ENCODE peak calls at places on chromosomes 4 and X, in five cellular contexts. One of them, this sample, is unnamed.

GRCh38 chr4:106034205-106034604 is 138.9 kb downstream of the NPNT start:
- DNase-seq in glutamatergic neuron: no peak
- DNase-seq in naive thymus-derived CD8-positive, alpha-beta T cell: no peak
- DNase-seq in AML-193: no peak
- DNase-seq in activated naive CD8-positive, alpha-beta T cell treated with anti-CD3 and anti-CD28 coated beads, Interleukin-2, amount 50 U/mL, for 24 hours: no peak
- DNase-seq in this sample: no peak

GRCh38 chr4:38092701-38093100 is 132.5 kb downstream of the PTTG2 start:
- DNase-seq in activated naive CD8-positive, alpha-beta T cell treated with anti-CD3 and anti-CD28 coated beads, Interleukin-2, amount 50 U/mL, for 24 hours: no peak
- DNase-seq in naive thymus-derived CD8-positive, alpha-beta T cell: no peak
- DNase-seq in glutamatergic neuron: no peak
- DNase-seq in AML-193: no peak
- DNase-seq in this sample: no peak

GRCh38 chr4:110735691-110736090 is 112.8 kb upstream of the PITX2 start:
- DNase-seq in naive thymus-derived CD8-positive, alpha-beta T cell: no peak
- DNase-seq in glutamatergic neuron: no peak
- DNase-seq in activated naive CD8-positive, alpha-beta T cell treated with anti-CD3 and anti-CD28 coated beads, Interleukin-2, amount 50 U/mL, for 24 hours: no peak
- DNase-seq in AML-193: no peak
- DNase-seq in this sample: no peak

GRCh38 chrX:9573282-9574106 is 108.6 kb downstream of the TBL1X start:
- DNase-seq in activated naive CD8-positive, alpha-beta T cell treated with anti-CD3 and anti-CD28 coated beads, Interleukin-2, amount 50 U/mL, for 24 hours: no peak
- DNase-seq in AML-193: no peak
- DNase-seq in naive thymus-derived CD8-positive, alpha-beta T cell: no peak
- DNase-seq in glutamatergic neuron: no peak
- DNase-seq in this sample: no peak

GRCh38 chrX:154459843-154460242 is 1.8 kb downstream of the PLXNA3 start:
- DNase-seq in glutamatergic neuron: peak
- DNase-seq in activated naive CD8-positive, alpha-beta T cell treated with anti-CD3 and anti-CD28 coated beads, Interleukin-2, amount 50 U/mL, for 24 hours: no peak
- DNase-seq in naive thymus-derived CD8-positive, alpha-beta T cell: no peak
- DNase-seq in AML-193: no peak
- DNase-seq in this sample: no peak

GRCh38 chr4:8090312-8090711 is 68.3 kb downstream of the ABLIM2 start:
- DNase-seq in naive thymus-derived CD8-positive, alpha-beta T cell: no peak
- DNase-seq in activated naive CD8-positive, alpha-beta T cell treated with anti-CD3 and anti-CD28 coated beads, Interleukin-2, amount 50 U/mL, for 24 hours: peak
- DNase-seq in glutamatergic neuron: no peak
- DNase-seq in AML-193: no peak
- DNase-seq in this sample: no peak

GRCh38 chr4:128287159-128287870 is at the start of gene PGRMC2:
- DNase-seq in activated naive CD8-positive, alpha-beta T cell treated with anti-CD3 and anti-CD28 coated beads, Interleukin-2, amount 50 U/mL, for 24 hours: no peak
- DNase-seq in naive thymus-derived CD8-positive, alpha-beta T cell: no peak
- DNase-seq in glutamatergic neuron: no peak
- DNase-seq in AML-193: no peak
- DNase-seq in this sample: no peak

GRCh38 chrX:154013614-154014360 is 5.9 kb downstream of the IRAK1 start:
- DNase-seq in glutamatergic neuron: peak
- DNase-seq in naive thymus-derived CD8-positive, alpha-beta T cell: peak
- DNase-seq in AML-193: no peak
- DNase-seq in activated naive CD8-positive, alpha-beta T cell treated with anti-CD3 and anti-CD28 coated beads, Interleukin-2, amount 50 U/mL, for 24 hours: peak
- DNase-seq in this sample: no peak

GRCh38 chr4:82223715-82224114 is 150.1 kb downstream of the HNRNPD start:
- DNase-seq in naive thymus-derived CD8-positive, alpha-beta T cell: peak
- DNase-seq in glutamatergic neuron: no peak
- DNase-seq in AML-193: peak
- DNase-seq in activated naive CD8-positive, alpha-beta T cell treated with anti-CD3 and anti-CD28 coated beads, Interleukin-2, amount 50 U/mL, for 24 hours: peak
- DNase-seq in this sample: no peak

GRCh38 chrX:117038918-117039440 is 576.2 kb upstream of the CT83 start:
- DNase-seq in AML-193: no peak
- DNase-seq in naive thymus-derived CD8-positive, alpha-beta T cell: no peak
- DNase-seq in activated naive CD8-positive, alpha-beta T cell treated with anti-CD3 and anti-CD28 coated beads, Interleukin-2, amount 50 U/mL, for 24 hours: no peak
- DNase-seq in glutamatergic neuron: no peak
- DNase-seq in this sample: no peak

GRCh38 chr4:13722649-13723048 is 95.1 kb upstream of the BOD1L1 start:
- DNase-seq in naive thymus-derived CD8-positive, alpha-beta T cell: no peak
- DNase-seq in glutamatergic neuron: no peak
- DNase-seq in AML-193: no peak
- DNase-seq in activated naive CD8-positive, alpha-beta T cell treated with anti-CD3 and anti-CD28 coated beads, Interleukin-2, amount 50 U/mL, for 24 hours: no peak
- DNase-seq in this sample: no peak

GRCh38 chr4:5459236-5459635 is 249.1 kb downstream of the EVC2 start:
- DNase-seq in naive thymus-derived CD8-positive, alpha-beta T cell: no peak
- DNase-seq in glutamatergic neuron: no peak
- DNase-seq in AML-193: no peak
- DNase-seq in activated naive CD8-positive, alpha-beta T cell treated with anti-CD3 and anti-CD28 coated beads, Interleukin-2, amount 50 U/mL, for 24 hours: no peak
- DNase-seq in this sample: no peak

GRCh38 chr4:85681194-85681803 is 206.3 kb downstream of the ARHGAP24 start:
- DNase-seq in activated naive CD8-positive, alpha-beta T cell treated with anti-CD3 and anti-CD28 coated beads, Interleukin-2, amount 50 U/mL, for 24 hours: no peak
- DNase-seq in AML-193: peak
- DNase-seq in glutamatergic neuron: no peak
- DNase-seq in naive thymus-derived CD8-positive, alpha-beta T cell: no peak
- DNase-seq in this sample: no peak

GRCh38 chrX:108165349-108166111 is 74.0 kb downstream of the ATG4A start:
- DNase-seq in naive thymus-derived CD8-positive, alpha-beta T cell: no peak
- DNase-seq in activated naive CD8-positive, alpha-beta T cell treated with anti-CD3 and anti-CD28 coated beads, Interleukin-2, amount 50 U/mL, for 24 hours: no peak
- DNase-seq in glutamatergic neuron: peak
- DNase-seq in AML-193: no peak
- DNase-seq in this sample: no peak

GRCh38 chr4:180925800-180926199 is 1317.4 kb upstream of the TENM3 start:
- DNase-seq in AML-193: no peak
- DNase-seq in naive thymus-derived CD8-positive, alpha-beta T cell: no peak
- DNase-seq in glutamatergic neuron: no peak
- DNase-seq in activated naive CD8-positive, alpha-beta T cell treated with anti-CD3 and anti-CD28 coated beads, Interleukin-2, amount 50 U/mL, for 24 hours: no peak
- DNase-seq in this sample: no peak

GRCh38 chr4:96654045-96654444 is 814.2 kb downstream of the PDHA2 start:
- DNase-seq in AML-193: no peak
- DNase-seq in naive thymus-derived CD8-positive, alpha-beta T cell: no peak
- DNase-seq in glutamatergic neuron: no peak
- DNase-seq in activated naive CD8-positive, alpha-beta T cell treated with anti-CD3 and anti-CD28 coated beads, Interleukin-2, amount 50 U/mL, for 24 hours: no peak
- DNase-seq in this sample: no peak

GRCh38 chr4:87525636-87526035 is 3.5 kb downstream of the SPARCL1 start:
- DNase-seq in activated naive CD8-positive, alpha-beta T cell treated with anti-CD3 and anti-CD28 coated beads, Interleukin-2, amount 50 U/mL, for 24 hours: no peak
- DNase-seq in naive thymus-derived CD8-positive, alpha-beta T cell: no peak
- DNase-seq in AML-193: peak
- DNase-seq in glutamatergic neuron: no peak
- DNase-seq in this sample: no peak

GRCh38 chrX:151852294-151852693 is 60.4 kb upstream of the MAGEA4 start:
- DNase-seq in activated naive CD8-positive, alpha-beta T cell treated with anti-CD3 and anti-CD28 coated beads, Interleukin-2, amount 50 U/mL, for 24 hours: no peak
- DNase-seq in naive thymus-derived CD8-positive, alpha-beta T cell: no peak
- DNase-seq in AML-193: no peak
- DNase-seq in glutamatergic neuron: no peak
- DNase-seq in this sample: no peak

GRCh38 chrX:82732861-82733260 is 775.2 kb upstream of the POU3F4 start:
- DNase-seq in AML-193: no peak
- DNase-seq in naive thymus-derived CD8-positive, alpha-beta T cell: no peak
- DNase-seq in activated naive CD8-positive, alpha-beta T cell treated with anti-CD3 and anti-CD28 coated beads, Interleukin-2, amount 50 U/mL, for 24 hours: no peak
- DNase-seq in glutamatergic neuron: no peak
- DNase-seq in this sample: no peak

GRCh38 chr4:47031011-47031678 is at the start of gene GABRB1:
- DNase-seq in glutamatergic neuron: peak
- DNase-seq in AML-193: no peak
- DNase-seq in activated naive CD8-positive, alpha-beta T cell treated with anti-CD3 and anti-CD28 coated beads, Interleukin-2, amount 50 U/mL, for 24 hours: peak
- DNase-seq in naive thymus-derived CD8-positive, alpha-beta T cell: no peak
- DNase-seq in this sample: no peak

GRCh38 chrX:24294619-24295018 is 19.2 kb downstream of the SUPT20HL2 start:
- DNase-seq in AML-193: no peak
- DNase-seq in activated naive CD8-positive, alpha-beta T cell treated with anti-CD3 and anti-CD28 coated beads, Interleukin-2, amount 50 U/mL, for 24 hours: peak
- DNase-seq in glutamatergic neuron: peak
- DNase-seq in naive thymus-derived CD8-positive, alpha-beta T cell: no peak
- DNase-seq in this sample: no peak

GRCh38 chrX:739611-740010 is 109.0 kb downstream of the SHOX start:
- DNase-seq in AML-193: no peak
- DNase-seq in activated naive CD8-positive, alpha-beta T cell treated with anti-CD3 and anti-CD28 coated beads, Interleukin-2, amount 50 U/mL, for 24 hours: no peak
- DNase-seq in naive thymus-derived CD8-positive, alpha-beta T cell: no peak
- DNase-seq in glutamatergic neuron: no peak
- DNase-seq in this sample: no peak

GRCh38 chr4:76257824-76258223 is 6.3 kb downstream of the FAM47E start:
- DNase-seq in activated naive CD8-positive, alpha-beta T cell treated with anti-CD3 and anti-CD28 coated beads, Interleukin-2, amount 50 U/mL, for 24 hours: no peak
- DNase-seq in glutamatergic neuron: no peak
- DNase-seq in AML-193: no peak
- DNase-seq in naive thymus-derived CD8-positive, alpha-beta T cell: no peak
- DNase-seq in this sample: no peak

GRCh38 chrX:47313056-47313455 is 57.3 kb upstream of the ZNF157 start:
- DNase-seq in activated naive CD8-positive, alpha-beta T cell treated with anti-CD3 and anti-CD28 coated beads, Interleukin-2, amount 50 U/mL, for 24 hours: no peak
- DNase-seq in naive thymus-derived CD8-positive, alpha-beta T cell: no peak
- DNase-seq in glutamatergic neuron: no peak
- DNase-seq in AML-193: no peak
- DNase-seq in this sample: no peak

GRCh38 chr4:176824645-176825366 is 32.1 kb upstream of the VEGFC start:
- DNase-seq in activated naive CD8-positive, alpha-beta T cell treated with anti-CD3 and anti-CD28 coated beads, Interleukin-2, amount 50 U/mL, for 24 hours: no peak
- DNase-seq in AML-193: no peak
- DNase-seq in naive thymus-derived CD8-positive, alpha-beta T cell: no peak
- DNase-seq in glutamatergic neuron: no peak
- DNase-seq in this sample: no peak

GRCh38 chr4:115687356-115687755 is 573.9 kb upstream of the NDST4 start:
- DNase-seq in AML-193: no peak
- DNase-seq in activated naive CD8-positive, alpha-beta T cell treated with anti-CD3 and anti-CD28 coated beads, Interleukin-2, amount 50 U/mL, for 24 hours: no peak
- DNase-seq in naive thymus-derived CD8-positive, alpha-beta T cell: no peak
- DNase-seq in glutamatergic neuron: no peak
- DNase-seq in this sample: no peak